ENCODE peak calls at places on chromosomes 7 and 10, in eight cellular contexts. J, X, Y, A, C, P, D and L are unnamed samples.
A peak's percentile ranks its signal among the peaks of the same experiment; 100 is the strongest.

GRCh38 chr10:30769361-30769760 is 139.8 kb upstream of the LYZL2 start:
- DNase-seq in X (no peak), D (no peak), C (no peak), Y (no peak), J (no peak), A (no peak), P (no peak), L (no peak)

GRCh38 chr10:69443354-69443753 is 7.9 kb upstream of the TSPAN15 start:
- DNase-seq in J (no peak), Y (no peak), P (no peak), C (no peak), X (no peak), D (no peak), A (no peak), L (no peak)

GRCh38 chr7:35450456-35450855 is 196.6 kb upstream of the TBX20 start:
- DNase-seq in J (peak; percentile 74), C (no peak), X (no peak), D (no peak), A (no peak), Y (no peak), P (no peak), L (no peak)

GRCh38 chr10:97134983-97135382 is 50.8 kb downstream of the SLIT1 start:
- DNase-seq in Y (no peak), C (no peak), D (no peak), X (no peak), P (no peak), A (no peak), J (no peak), L (no peak)

GRCh38 chr10:117413928-117414618 is 38.8 kb upstream of the PDZD8 start:
- DNase-seq in Y (no peak), D (no peak), C (peak; percentile 57), A (no peak), X (no peak), P (no peak), J (no peak), L (no peak)

GRCh38 chr10:103835121-103836045 is 20.0 kb downstream of the SH3PXD2A start:
- DNase-seq in D (no peak), X (no peak), J (no peak), P (no peak), A (no peak), Y (no peak), C (no peak), L (no peak)

GRCh38 chr10:11035318-11035920 is 17.7 kb downstream of the CELF2 start:
- DNase-seq in A (no peak), X (no peak), Y (no peak), C (peak; percentile 34), P (no peak), D (peak; percentile 30), J (peak; percentile 88), L (no peak)

GRCh38 chr7:156356551-156356950 is 284.0 kb upstream of the RNF32 start:
- DNase-seq in J (no peak), A (no peak), Y (no peak), P (no peak), D (no peak), C (no peak), X (no peak), L (no peak)

GRCh38 chr10:12993595-12993994 is 7.9 kb downstream of the CCDC3 start:
- DNase-seq in Y (no peak), D (no peak), X (no peak), C (no peak), J (no peak), P (no peak), A (no peak), L (no peak)

GRCh38 chr10:114684085-114684821 is 26.2 kb upstream of the ABLIM1 start:
- DNase-seq in P (no peak), X (no peak), A (no peak), Y (no peak), D (no peak), J (no peak), C (peak; percentile 68), L (no peak)

GRCh38 chr7:66015440-66016130 is 33.6 kb upstream of the GUSB start:
- DNase-seq in A (no peak), C (no peak), Y (no peak), D (no peak), J (no peak), X (no peak), P (no peak), L (no peak)

GRCh38 chr7:155696747-155697146 is 52.3 kb downstream of the RBM33 start:
- DNase-seq in P (no peak), A (no peak), C (no peak), X (no peak), D (no peak), Y (no peak), J (no peak), L (no peak)

GRCh38 chr7:87600130-87601124 is at the start of gene ABCB1:
- DNase-seq in A (no peak), P (peak; percentile 16), C (peak; percentile 53), X (no peak), J (peak; percentile 83), D (peak; percentile 78), Y (no peak), L (no peak)

GRCh38 chr10:122859527-122859926 is 13.9 kb upstream of the CUZD1 start:
- DNase-seq in D (no peak), P (no peak), C (no peak), Y (no peak), X (no peak), J (no peak), A (no peak), L (no peak)

GRCh38 chr7:36272567-36273269 is 116.9 kb upstream of the ANLN start:
- DNase-seq in P (no peak), D (no peak), C (peak; percentile 26), Y (no peak), J (no peak), A (no peak), X (no peak), L (no peak)

GRCh38 chr10:24269476-24269875 is 60.5 kb downstream of the KIAA1217 start:
- DNase-seq in A (no peak), X (no peak), D (no peak), P (no peak), C (no peak), J (no peak), Y (no peak), L (no peak)

GRCh38 chr10:114917927-114918672 is 19.9 kb upstream of the TRUB1 start:
- DNase-seq in Y (no peak), D (peak; percentile 9), C (peak; percentile 89), X (no peak), P (no peak), A (no peak), J (peak; percentile 47), L (no peak)

GRCh38 chr10:68955414-68955785 is 570 bp upstream of the DDX21 start:
- DNase-seq in D (peak; percentile 35), X (no peak), C (no peak), J (no peak), P (peak; percentile 8), Y (no peak), A (no peak), L (no peak)

GRCh38 chr7:149005427-149006344 is 22.6 kb downstream of the PDIA4 start:
- DNase-seq in P (peak; percentile 81), C (peak; percentile 40), Y (no peak), X (no peak), A (peak; percentile 79), J (peak; percentile 88), D (peak; percentile 94), L (no peak)

GRCh38 chr10:74453151-74453550 is 302.1 kb downstream of the ADK start:
- DNase-seq in D (no peak), C (no peak), A (no peak), X (no peak), P (no peak), J (no peak), Y (no peak), L (no peak)